ENCODE peak calls at places on chromosomes 2 and 18, in six cellular contexts. A is mesendoderm, X is H9, P is neuronal stem cell, T is IMR-90, C is H1. Y is an unnamed sample.

GRCh38 chr2:26562811-26563645 is 78.1 kb downstream of the CIB4 start:
- DNase-seq in P (no peak), A (no peak), X (no peak), T (no peak), C (no peak), Y (no peak)

GRCh38 chr2:21250693-21251092 is 126.9 kb downstream of the TDRD15 start:
- DNase-seq in P (no peak), T (no peak), A (no peak), X (no peak), C (no peak), Y (no peak)

GRCh38 chr2:151302879-151303278 is 13.4 kb upstream of the NMI start:
- DNase-seq in C (no peak), T (peak), A (no peak), X (no peak), P (no peak), Y (peak)

GRCh38 chr2:131010566-131010965 is 82.7 kb downstream of the FAM168B start:
- DNase-seq in X (no peak), T (no peak), C (no peak), P (no peak), A (no peak), Y (no peak)

GRCh38 chr2:120287183-120288015 is 34.7 kb downstream of the RALB start:
- DNase-seq in T (peak), A (no peak), C (no peak), X (no peak), P (no peak), Y (peak)

GRCh38 chr2:46818141-46818552 is 97.5 kb downstream of the MCFD2 start:
- DNase-seq in P (no peak), C (no peak), T (no peak), X (no peak), A (no peak), Y (no peak)

GRCh38 chr2:53569957-53570727 is 197.5 kb upstream of the CHAC2 start:
- DNase-seq in C (no peak), X (no peak), T (no peak), A (no peak), P (no peak), Y (no peak)

GRCh38 chr2:44233450-44234128 is 41.7 kb upstream of the SLC3A1 start:
- DNase-seq in A (peak), P (peak), T (peak), C (no peak), X (no peak), Y (peak)

GRCh38 chr2:177147093-177147694 is 65.4 kb upstream of the HNRNPA3 start:
- DNase-seq in T (peak), C (no peak), P (no peak), X (no peak), A (peak), Y (peak)

GRCh38 chr2:238160206-238161129 is 1.7 kb downstream of the ERFE start:
- DNase-seq in T (peak), P (no peak), A (peak), X (peak), C (peak), Y (peak)

GRCh38 chr2:70785137-70785911 is 5.1 kb downstream of the FIGLA start:
- DNase-seq in A (peak), X (peak), P (peak), T (no peak), C (no peak), Y (no peak)

GRCh38 chr2:239351687-239352086 is 49.1 kb downstream of the HDAC4 start:
- DNase-seq in C (no peak), T (no peak), X (peak), P (no peak), A (no peak), Y (no peak)

GRCh38 chr2:212998629-212999359 is 152.6 kb downstream of the IKZF2 start:
- DNase-seq in A (no peak), X (no peak), P (no peak), T (peak), C (no peak), Y (no peak)

GRCh38 chr2:238314576-238314975 is 5.7 kb upstream of the TRAF3IP1 start:
- DNase-seq in X (no peak), C (no peak), T (no peak), A (no peak), P (no peak), Y (no peak)

GRCh38 chr18:23761941-23762340 is 72.7 kb downstream of the LAMA3 start:
- DNase-seq in T (no peak), A (no peak), X (no peak), P (no peak), C (no peak), Y (no peak)

GRCh38 chr2:159317392-159318088 is 31.0 kb upstream of the WDSUB1 start:
- DNase-seq in X (no peak), C (no peak), T (peak), A (no peak), P (no peak), Y (no peak)

GRCh38 chr2:172408143-172408766 is 19.1 kb upstream of the ITGA6 start:
- DNase-seq in P (no peak), A (no peak), X (no peak), T (no peak), C (no peak), Y (no peak)

GRCh38 chr2:144479138-144479537 is 40.8 kb downstream of the ZEB2 start:
- DNase-seq in P (no peak), X (peak), T (peak), C (peak), A (peak), Y (no peak)

GRCh38 chr2:85598594-85599340 is 3.2 kb downstream of the RNF181 start:
- DNase-seq in X (no peak), A (no peak), P (no peak), T (no peak), C (no peak), Y (no peak)

GRCh38 chr2:197383825-197384224 is 51.0 kb downstream of the SF3B1 start:
- DNase-seq in A (peak), T (no peak), C (no peak), P (no peak), X (no peak), Y (no peak)

GRCh38 chr18:48799724-48800315 is 150.9 kb downstream of the SMAD7 start:
- DNase-seq in X (peak), C (no peak), T (no peak), A (no peak), P (no peak), Y (no peak)

GRCh38 chr2:209423562-209424541 is at the start of gene MAP2:
- DNase-seq in T (peak), A (peak), C (peak), X (peak), P (peak), Y (peak)

GRCh38 chr2:203737360-203737759 is 30.9 kb downstream of the CD28 start:
- DNase-seq in A (no peak), C (no peak), T (peak), X (no peak), P (no peak), Y (no peak)

GRCh38 chr2:18046558-18046957 is 168.1 kb downstream of the KCNS3 start:
- DNase-seq in T (peak), C (no peak), A (no peak), X (no peak), P (no peak), Y (peak)

GRCh38 chr2:54568876-54569298 is 112.8 kb downstream of the SPTBN1 start:
- DNase-seq in C (no peak), T (no peak), X (no peak), A (no peak), P (no peak), Y (no peak)

GRCh38 chr2:7835693-7836680 is 845.9 kb upstream of the ID2 start:
- DNase-seq in C (no peak), A (no peak), X (no peak), P (no peak), T (no peak), Y (no peak)

GRCh38 chr2:28539095-28539494 is 43.2 kb downstream of the PLB1 start:
- DNase-seq in T (no peak), X (no peak), C (no peak), P (no peak), A (no peak), Y (no peak)

GRCh38 chr2:83112863-83113262 is 1346.2 kb downstream of the SUCLG1 start:
- DNase-seq in T (peak), C (no peak), X (no peak), A (no peak), P (no peak), Y (no peak)
- H2BK15ac ChIP-seq in T (no peak), C (no peak), X (no peak), A (no peak), P (no peak), Y (no peak)

DNA sequence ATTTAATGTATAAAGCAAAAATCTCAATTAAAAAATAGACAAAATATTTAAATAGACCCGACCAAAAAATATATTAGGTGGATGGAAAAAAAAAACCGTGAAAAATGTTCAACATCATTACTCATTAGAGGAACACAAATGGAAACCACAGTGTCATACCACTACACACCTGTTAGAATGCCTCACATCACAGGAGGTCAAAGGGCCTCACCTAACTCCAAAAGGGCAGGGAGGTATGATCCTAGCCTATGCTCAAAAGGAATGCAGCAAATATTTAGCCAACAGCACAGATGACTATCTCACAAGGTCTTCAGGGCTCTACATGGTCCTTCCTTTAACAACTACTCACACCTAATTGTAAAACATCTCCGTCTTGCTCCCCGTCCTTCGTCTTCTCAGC is 185.5 kb upstream of the SETBP1 start:
- DNase-seq in X (no peak), P (no peak), T (no peak), A (peak), C (no peak), Y (no peak)
- H3K4ac ChIP-seq in X (no peak), P (no peak), T (no peak), A (no peak), C (no peak), Y (no peak)

DNA sequence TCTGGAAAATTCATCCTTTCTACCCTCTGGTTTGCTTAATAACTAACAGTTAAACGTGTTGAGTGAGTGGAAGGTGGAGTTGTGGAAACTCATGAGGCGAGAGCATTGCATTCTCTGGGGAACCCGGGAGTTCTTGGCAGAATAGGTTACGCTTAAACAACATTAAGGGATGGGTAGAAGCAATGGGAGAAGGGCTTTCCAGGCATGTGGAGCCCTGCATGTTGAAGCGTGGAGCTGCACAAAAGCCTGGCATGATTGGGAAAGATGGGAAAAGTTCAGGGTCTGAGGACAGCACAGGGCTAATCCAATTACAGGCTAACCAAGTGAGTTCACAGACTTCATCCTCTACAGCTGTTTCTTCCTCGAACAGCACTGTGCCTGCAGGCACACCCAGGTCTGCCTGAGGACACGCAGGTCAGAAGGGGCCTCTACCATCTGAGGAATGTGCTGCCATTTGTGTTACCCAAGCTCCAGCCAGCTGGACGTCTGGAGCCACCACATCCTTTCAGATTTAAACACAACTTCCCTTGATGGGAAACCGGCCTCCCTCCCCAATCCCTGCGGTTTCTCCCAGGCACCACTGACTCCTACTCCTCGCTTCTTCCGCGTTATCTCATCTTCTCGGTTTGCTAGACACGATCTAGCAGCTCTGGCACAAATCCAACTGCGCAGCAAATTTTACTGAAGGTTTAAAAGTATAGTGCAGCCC is 164.2 kb downstream of the ANTXR1 start:
- DNase-seq in P (no peak), T (peak), C (no peak), X (peak), A (peak), Y (peak)
- H4K8ac ChIP-seq in P (no peak), T (peak), C (no peak), X (no peak), A (no peak), Y (peak)

DNA sequence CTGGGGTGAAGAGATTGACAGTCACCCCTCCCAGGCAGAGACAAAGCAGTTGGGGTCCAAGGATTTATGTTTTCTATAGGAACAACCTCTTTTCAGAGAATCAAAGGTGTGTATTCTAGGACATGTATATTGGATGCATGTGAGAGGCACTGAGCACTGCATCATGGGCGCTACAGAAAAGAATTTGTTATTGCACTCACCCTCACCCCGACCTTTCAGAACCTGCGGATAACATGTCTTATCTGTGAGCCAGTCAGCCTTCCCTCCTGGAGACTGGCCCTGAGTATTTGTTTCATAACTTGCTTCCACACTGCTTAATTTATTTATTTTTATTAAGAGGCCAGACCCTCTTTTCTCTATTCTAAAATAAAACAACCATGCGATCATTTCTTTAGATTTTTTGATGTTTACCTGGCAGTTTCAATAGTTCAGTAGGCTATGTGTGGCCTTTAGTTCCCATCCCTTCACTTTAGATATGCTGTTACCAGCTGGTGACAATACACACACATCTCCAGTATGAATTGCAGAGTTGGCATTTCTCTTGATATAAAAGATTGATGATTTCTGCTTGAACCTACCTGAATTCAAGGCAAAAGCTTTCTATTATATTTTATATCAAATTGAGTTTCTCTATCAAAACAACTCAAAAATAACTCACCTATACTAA is 29.8 kb downstream of the FABP1 start:
- DNase-seq in C (no peak), A (no peak), P (no peak), T (no peak), X (no peak), Y (no peak)
- H2BK15ac ChIP-seq in C (no peak), A (no peak), P (no peak), T (no peak), X (no peak), Y (no peak)